ENCODE peak calls at places on chromosomes 16 and 17, in eight cellular contexts. X, W, O, H, G, P, Y and D are unnamed samples.

GRCh38 chr16:79800016-79800608 is 199.6 kb upstream of the MAF start:
- DNase-seq in H (no peak), G (no peak), O (no peak), P (no peak), X (no peak), Y (no peak), W (no peak), D (no peak)

GRCh38 chr16:28592979-28593553 is 3.8 kb downstream of the SULT1A2 start:
- DNase-seq in X (no peak), W (no peak), G (no peak), P (no peak), O (no peak), Y (no peak), H (no peak), D (no peak)

GRCh38 chr17:61009619-61010018 is 332.0 kb downstream of the BCAS3 start:
- DNase-seq in P (no peak), Y (no peak), W (no peak), H (no peak), G (no peak), O (peak), X (peak), D (no peak)

GRCh38 chr16:71569621-71570020 is 7.3 kb downstream of the TAT start:
- DNase-seq in Y (no peak), W (no peak), P (no peak), X (no peak), O (peak), H (no peak), G (no peak), D (no peak)

GRCh38 chr16:74101390-74101789 is 195.2 kb upstream of the PSMD7 start:
- DNase-seq in O (no peak), P (no peak), H (no peak), Y (no peak), X (no peak), W (no peak), G (no peak), D (no peak)

GRCh38 chr17:16878084-16878483 is 93.8 kb downstream of the TNFRSF13B start:
- DNase-seq in H (no peak), G (no peak), Y (no peak), P (no peak), O (no peak), W (no peak), X (no peak), D (no peak)

GRCh38 chr16:78900039-78900811 is 700.3 kb downstream of the MAF start:
- DNase-seq in W (no peak), G (no peak), X (no peak), H (no peak), Y (no peak), P (no peak), O (no peak), D (no peak)

GRCh38 chr17:17204041-17204591 is 2.0 kb downstream of the PLD6 start:
- DNase-seq in Y (no peak), W (no peak), P (no peak), G (no peak), H (no peak), X (no peak), O (no peak), D (no peak)

GRCh38 chr16:3192476-3193019 is 4.5 kb downstream of the OR1F1 start:
- DNase-seq in P (no peak), O (no peak), W (no peak), Y (no peak), G (no peak), X (no peak), H (peak), D (no peak)

GRCh38 chr17:45171338-45172231 is 9.9 kb downstream of the HEXIM2 start:
- DNase-seq in G (no peak), O (peak), Y (peak), H (peak), X (peak), P (no peak), W (peak), D (no peak)

DNA sequence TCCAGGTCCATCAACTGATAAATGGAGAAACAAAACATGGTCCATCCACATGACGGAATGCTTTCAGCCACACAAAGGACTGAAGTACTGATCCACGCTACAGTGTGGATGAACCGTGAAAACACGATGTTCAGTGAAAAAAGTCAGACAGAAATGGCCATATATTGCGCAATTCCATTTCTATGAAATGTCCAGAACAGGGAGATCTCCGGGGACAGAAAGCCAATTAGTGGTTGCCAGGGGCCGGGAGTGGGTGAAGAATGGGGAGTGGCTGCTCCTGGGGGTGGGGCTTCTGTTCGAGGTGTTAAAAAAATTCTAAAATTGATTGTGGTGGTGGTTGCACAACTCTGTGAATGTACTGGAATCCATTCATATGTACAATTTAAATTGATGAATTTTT is 154.9 kb upstream of the HSBP1 start:
- DNase-seq in X (peak), G (no peak), H (no peak), P (no peak), Y (no peak), O (no peak), W (no peak), D (no peak)
- H3K4me2 ChIP-seq in X (peak), G (no peak), H (no peak), P (no peak), Y (no peak), O (no peak), W (no peak), D (no peak)

DNA sequence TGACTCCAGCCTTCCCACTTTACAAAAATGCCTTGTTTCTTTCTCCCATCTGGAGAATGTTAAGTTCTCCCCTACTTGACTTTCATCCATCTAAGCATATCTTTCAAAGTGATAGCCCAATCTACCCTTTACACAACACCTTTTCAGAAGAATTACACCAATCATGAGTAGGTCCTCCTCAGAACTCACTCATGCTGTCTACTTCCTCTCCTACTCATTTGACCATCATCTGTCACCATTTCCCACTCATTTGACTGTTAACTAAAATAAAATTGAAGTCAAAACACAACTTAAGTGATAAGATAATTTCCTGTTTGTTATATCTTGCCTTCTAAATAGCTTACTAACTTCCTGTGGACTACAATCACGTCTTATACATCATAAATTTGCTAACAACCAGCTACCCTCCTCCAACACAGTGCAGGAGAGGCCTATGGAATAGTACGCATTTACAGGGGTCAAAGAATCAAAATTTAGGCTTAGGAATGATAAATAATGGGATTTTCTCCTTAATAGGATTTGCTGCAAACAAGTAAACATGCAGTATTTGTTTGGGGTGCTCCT is 16.1 kb downstream of the KCNJ16 start:
- DNase-seq in H (no peak), X (no peak), P (no peak), Y (no peak), W (no peak), O (no peak), G (no peak), D (no peak)
- H2AFZ ChIP-seq in H (no peak), X (no peak), P (no peak), Y (no peak), W (no peak), O (no peak), G (no peak), D (no peak)

GRCh38 chr17:21015564-21015963 is 27.2 kb downstream of the USP22 start:
- DNase-seq in W (no peak), G (no peak), H (no peak), P (no peak), O (no peak), X (no peak), Y (no peak), D (no peak)

GRCh38 chr17:21014498-21014897 is 28.3 kb downstream of the USP22 start:
- DNase-seq in P (no peak), W (no peak), G (no peak), X (no peak), O (no peak), H (no peak), Y (no peak), D (no peak)

GRCh38 chr17:21010705-21011596 is 31.9 kb downstream of the USP22 start:
- DNase-seq in X (no peak), W (no peak), G (no peak), P (no peak), O (no peak), H (no peak), Y (no peak), D (no peak)

GRCh38 chr17:21013983-21014382 is 28.8 kb downstream of the USP22 start:
- DNase-seq in W (no peak), G (no peak), P (no peak), H (no peak), O (no peak), Y (no peak), X (no peak), D (no peak)

GRCh38 chr17:21012736-21013135 is 30.1 kb downstream of the USP22 start:
- DNase-seq in G (no peak), W (no peak), O (no peak), P (no peak), X (no peak), Y (no peak), H (no peak), D (no peak)
- TF ChIP-seq EZH2phosphoT487 in G (no peak), W (no peak), O (no peak), P (no peak), X (no peak), Y (no peak), H (no peak), D (no peak)

DNA sequence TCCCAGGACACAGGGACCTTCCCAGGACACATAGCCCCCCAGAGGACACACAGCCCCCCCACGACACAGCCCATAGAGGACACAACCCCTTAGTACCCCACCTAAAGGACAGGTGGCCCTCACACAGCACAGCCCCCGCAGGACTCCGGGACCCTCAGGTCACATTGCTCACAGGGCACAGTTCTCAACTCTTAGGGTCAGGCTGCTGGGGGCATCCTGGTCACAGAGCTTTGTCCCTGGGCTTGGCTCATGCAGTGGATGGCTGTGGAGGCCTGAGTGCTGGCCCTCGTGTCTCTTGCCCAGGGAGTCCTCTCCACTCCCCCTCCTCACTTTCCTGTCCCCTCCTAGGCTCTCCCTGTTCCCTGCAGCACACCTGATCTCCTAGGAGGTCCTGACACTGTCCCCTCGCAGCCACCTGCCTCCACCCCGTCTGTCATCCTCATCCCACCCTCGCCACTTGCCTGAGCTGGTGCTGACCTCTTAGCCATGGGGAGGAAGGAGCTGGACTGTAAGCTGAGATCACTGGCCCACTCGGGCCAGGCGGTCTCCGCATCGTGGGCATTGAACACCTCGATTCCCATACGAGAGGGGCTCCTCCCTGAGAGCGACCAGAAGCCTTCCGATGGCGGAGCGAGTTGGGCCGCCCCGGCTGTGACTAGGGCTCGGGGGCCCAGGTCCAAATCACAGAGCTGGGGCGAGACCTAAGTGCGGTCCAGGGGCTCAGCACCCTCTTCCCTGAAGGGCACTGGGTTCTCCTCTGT is 1.4 kb upstream of the WDR45B start:
- DNase-seq in O (no peak), G (no peak), P (no peak), H (no peak), X (no peak), Y (no peak), W (no peak), D (no peak)
- H3K4me2 ChIP-seq in O (no peak), G (peak), P (peak), H (no peak), X (no peak), Y (no peak), W (no peak), D (peak)

GRCh38 chr17:82289822-82290541 is 16.5 kb upstream of the CSNK1D start:
- DNase-seq in G (no peak), W (no peak), Y (no peak), H (no peak), P (no peak), X (no peak), O (no peak), D (no peak)
- H2AFZ ChIP-seq in G (no peak), W (no peak), Y (no peak), H (no peak), P (no peak), X (no peak), O (no peak), D (no peak)